ENCODE peak calls at places on chromosome 4, in six cellular contexts. H is HCT116, B is SK-N-SH, J is K562, R is GM12878, O is HepG2. K is an unnamed sample.

GRCh38 chr4:185429660-185430059 is 3.9 kb upstream of the UFSP2 start:
- DNase-seq in H (no peak), B (no peak), J (no peak), R (no peak), O (no peak), K (no peak)

GRCh38 chr4:159455675-159456235 is 352.9 kb downstream of the RAPGEF2 start:
- DNase-seq in H (peak), B (peak), J (peak), R (no peak), O (peak), K (peak)

GRCh38 chr4:150305995-150306394 is 227.8 kb downstream of the DCLK2 start:
- DNase-seq in H (no peak), B (no peak), J (no peak), R (no peak), O (no peak), K (no peak)

GRCh38 chr4:125368161-125368560 is 53.4 kb downstream of the FAT4 start:
- DNase-seq in H (no peak), B (peak), J (no peak), R (no peak), O (no peak), K (no peak)

GRCh38 chr4:33739886-33740285 is 2504.4 kb downstream of the ARAP2 start:
- DNase-seq in H (no peak), B (no peak), J (no peak), R (no peak), O (no peak), K (no peak)

GRCh38 chr4:38128478-38129451 is 168.6 kb downstream of the PTTG2 start:
- DNase-seq in H (peak), B (no peak), J (no peak), R (peak), O (peak), K (no peak)

GRCh38 chr4:77465271-77465670 is 140.3 kb upstream of the CXCL13 start:
- DNase-seq in H (no peak), B (no peak), J (no peak), R (no peak), O (no peak), K (no peak)

GRCh38 chr4:47566566-47566965 is 81.5 kb downstream of the ATP10D start:
- DNase-seq in H (no peak), B (no peak), J (no peak), R (no peak), O (no peak), K (no peak)

GRCh38 chr4:141331534-141332358 is 111.1 kb downstream of the ZNF330 start:
- DNase-seq in H (no peak), B (no peak), J (no peak), R (no peak), O (no peak), K (no peak)

GRCh38 chr4:8282134-8282641 is 12.6 kb downstream of the HTRA3 start:
- DNase-seq in H (no peak), B (no peak), J (no peak), R (no peak), O (no peak), K (no peak)
- TF ChIP-seq JUND in H (no peak), B (no peak), J (no peak), R (no peak), O (no peak), K (no peak)

GRCh38 chr4:2296621-2297601 is 35.0 kb upstream of the MXD4 start:
- DNase-seq in H (no peak), B (peak), J (no peak), R (no peak), O (no peak), K (no peak)

GRCh38 chr4:2292679-2293108 is 30.8 kb upstream of the MXD4 start:
- DNase-seq in H (no peak), B (peak), J (no peak), R (no peak), O (no peak), K (no peak)

GRCh38 chr4:2298548-2298991 is 36.7 kb upstream of the MXD4 start:
- DNase-seq in H (no peak), B (peak), J (no peak), R (no peak), O (no peak), K (no peak)

GRCh38 chr4:2297606-2298517 is 36.0 kb upstream of the MXD4 start:
- DNase-seq in H (no peak), B (no peak), J (no peak), R (no peak), O (no peak), K (no peak)

DNA sequence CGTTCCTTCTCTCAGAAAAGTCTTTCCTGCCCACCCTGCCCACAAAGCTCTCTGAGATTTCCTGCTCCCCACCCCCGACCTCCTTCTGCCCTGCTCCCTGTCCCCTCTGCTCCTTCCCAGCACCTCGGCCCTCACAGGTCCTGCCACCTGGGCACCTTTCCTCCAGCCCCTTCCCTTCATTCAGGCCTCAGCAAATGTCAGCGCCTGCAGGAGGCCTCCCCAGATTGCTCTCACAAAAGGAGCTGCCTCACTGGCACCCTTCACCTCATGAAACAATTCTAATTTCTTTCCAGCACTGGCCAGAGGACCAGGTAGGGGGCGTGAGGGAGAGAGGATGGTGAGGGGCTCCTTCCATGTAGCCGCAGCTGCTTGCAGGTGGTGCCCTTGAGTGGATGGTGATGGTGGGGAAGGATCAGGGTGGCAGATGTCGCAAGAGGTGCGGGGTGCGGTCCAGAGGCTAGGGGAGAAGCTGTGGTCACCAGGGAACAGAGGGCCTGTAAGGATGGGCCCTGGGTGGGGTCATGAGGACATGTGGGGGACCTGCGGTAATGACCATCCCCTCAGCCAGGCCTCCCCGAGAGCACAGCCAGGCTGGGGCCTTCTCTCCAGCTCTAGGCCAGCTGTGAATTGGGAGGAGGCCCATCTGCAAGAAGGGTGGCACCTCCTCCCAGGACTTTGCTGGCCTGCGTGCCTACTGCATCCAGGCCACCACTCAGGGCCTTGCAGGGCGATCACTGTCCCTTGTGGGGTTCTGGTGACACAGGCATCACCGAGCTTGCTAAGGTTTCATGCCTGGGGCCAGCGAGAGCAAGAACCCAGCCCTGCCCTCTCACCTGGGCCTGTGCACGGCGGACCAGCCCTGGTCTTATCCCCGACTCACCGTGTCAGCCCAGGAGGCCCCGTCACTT is 33.9 kb upstream of the MXD4 start:
- DNase-seq in H (no peak), B (peak), J (no peak), R (no peak), O (no peak), K (no peak)
- TF ChIP-seq JUND in H (no peak), B (no peak), J (no peak), R (no peak), O (no peak), K (no peak)

GRCh38 chr4:74230902-74231499 is 73.1 kb downstream of the MTHFD2L start:
- DNase-seq in H (no peak), B (no peak), J (no peak), R (no peak), O (no peak), K (no peak)
- TF ChIP-seq JUND in H (peak), B (no peak), J (peak), R (no peak), O (no peak), K (no peak)

GRCh38 chr4:107908377-107908776 is 23.0 kb upstream of the CYP2U1 start:
- DNase-seq in H (no peak), B (no peak), J (no peak), R (no peak), O (no peak), K (no peak)

GRCh38 chr4:107916623-107917022 is 14.7 kb upstream of the CYP2U1 start:
- DNase-seq in H (no peak), B (no peak), J (no peak), R (no peak), O (no peak), K (no peak)

GRCh38 chr4:107913283-107913899 is 18.0 kb upstream of the CYP2U1 start:
- DNase-seq in H (peak), B (peak), J (peak), R (no peak), O (peak), K (no peak)
- TF ChIP-seq JUND in H (no peak), B (no peak), J (no peak), R (no peak), O (no peak), K (no peak)

GRCh38 chr4:26584725-26585124 is 841 bp downstream of the TBC1D19 start:
- DNase-seq in H (no peak), B (no peak), J (no peak), R (no peak), O (no peak), K (no peak)
- TF ChIP-seq JUND in H (no peak), B (no peak), J (no peak), R (no peak), O (no peak), K (no peak)

DNA sequence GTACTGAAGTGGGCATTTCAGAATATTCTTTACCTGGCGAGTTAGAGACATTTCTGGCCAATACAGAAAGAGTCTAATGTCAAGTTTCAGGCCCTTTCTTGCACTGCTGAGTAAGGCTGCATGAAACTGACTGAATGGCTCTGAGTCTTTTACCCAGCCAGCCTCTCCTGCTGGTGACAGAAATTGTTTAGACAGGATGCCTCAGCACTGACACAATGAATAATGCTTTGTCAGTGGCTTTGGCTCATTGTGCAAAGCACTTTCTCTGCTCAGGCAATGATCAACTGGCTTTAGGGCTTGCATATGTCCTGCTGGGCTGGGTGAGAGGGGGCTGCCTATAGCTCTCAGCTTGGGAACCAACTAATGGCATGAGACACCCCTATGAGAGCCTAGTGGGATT is 45.5 kb downstream of the CLNK start:
- DNase-seq in H (no peak), B (no peak), J (no peak), R (no peak), O (no peak), K (no peak)
- TF ChIP-seq JUND in H (no peak), B (no peak), J (no peak), R (no peak), O (no peak), K (no peak)

DNA sequence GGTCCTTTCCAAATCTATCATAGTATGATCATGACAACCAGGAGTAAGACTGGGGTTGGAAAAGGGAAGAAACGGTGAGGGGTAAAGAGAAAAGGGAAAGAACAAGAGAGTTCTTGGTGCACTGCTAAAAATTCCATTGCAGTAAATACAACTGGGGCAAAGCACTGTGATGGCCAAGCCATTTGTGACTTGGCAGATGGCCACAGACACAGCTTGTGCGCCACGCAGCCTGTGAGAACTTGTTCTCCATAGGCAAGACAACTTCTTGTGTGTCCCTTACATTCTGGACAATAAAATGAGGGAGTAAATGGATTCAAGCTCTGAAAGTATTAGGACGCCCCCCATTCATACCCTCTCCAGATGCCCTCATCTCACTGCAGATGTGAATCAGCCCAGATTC is 10.9 kb downstream of the MFAP3L start:
- DNase-seq in H (no peak), B (no peak), J (no peak), R (no peak), O (no peak), K (no peak)
- TF ChIP-seq JUND in H (no peak), B (no peak), J (no peak), R (no peak), O (no peak), K (no peak)

DNA sequence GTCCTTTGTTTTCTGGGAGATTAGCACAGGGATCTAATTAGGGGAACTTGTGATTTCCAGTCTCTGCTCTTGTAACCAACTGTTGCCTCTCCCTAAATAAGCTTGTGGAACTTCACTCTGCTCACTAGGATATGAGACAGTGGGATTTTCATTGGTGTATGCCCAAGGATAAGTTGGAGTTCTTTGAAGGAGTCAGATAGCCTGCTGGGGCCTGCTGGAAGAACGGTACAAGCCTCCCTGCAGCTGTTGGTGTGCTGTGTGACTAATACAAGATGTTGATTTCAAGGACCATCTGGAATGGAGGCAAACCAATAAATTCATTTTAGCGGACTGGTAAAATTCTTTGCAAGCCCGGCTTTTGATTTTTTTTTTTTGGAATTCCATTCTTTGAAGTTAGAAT is 167.0 kb downstream of the AASDH start:
- DNase-seq in H (no peak), B (no peak), J (no peak), R (no peak), O (no peak), K (no peak)
- TF ChIP-seq JUND in H (no peak), B (no peak), J (no peak), R (no peak), O (no peak), K (no peak)